ENCODE peak calls at places on chromosomes 7 and 10, in eight cellular contexts. C, D, J, T, B, E, Z and H are unnamed samples.
A peak's percentile ranks its signal among the peaks of the same experiment; 100 is the strongest.

GRCh38 chr7:155752756-155753445 is 59.4 kb downstream of the SHH start:
- DNase-seq in T (peak; percentile 36), Z (no peak), D (no peak), E (no peak), J (no peak), C (peak; percentile 32), B (no peak), H (no peak)

GRCh38 chr10:122112625-122113160 is 123.7 kb downstream of the TACC2 start:
- DNase-seq in J (peak; percentile 93), D (peak; percentile 93), Z (peak; percentile 72), T (peak; percentile 97), C (no peak), E (peak; percentile 96), B (peak; percentile 92), H (peak; percentile 73)

GRCh38 chr7:28893888-28894287 is 64.2 kb downstream of the TRIL start:
- DNase-seq in J (no peak), T (no peak), E (no peak), D (no peak), C (no peak), Z (no peak), B (no peak), H (no peak)

GRCh38 chr7:42597296-42597695 is 314.6 kb downstream of the C7orf25 start:
- DNase-seq in Z (no peak), T (no peak), D (no peak), E (no peak), B (no peak), J (no peak), C (no peak), H (no peak)

GRCh38 chr7:101681170-101682007 is 52.3 kb upstream of the MYL10 start:
- DNase-seq in J (peak; percentile 94), B (peak; percentile 85), Z (peak; percentile 26), E (peak; percentile 78), T (no peak), C (no peak), D (no peak), H (peak; percentile 51)

GRCh38 chr10:62632071-62632809 is 172.3 kb upstream of the ADO start:
- DNase-seq in Z (no peak), B (peak; percentile 12), E (peak; percentile 17), D (peak; percentile 75), T (no peak), J (no peak), C (peak; percentile 77), H (no peak)

GRCh38 chr7:20104696-20105095 is 112.5 kb downstream of the MACC1 start:
- DNase-seq in B (no peak), T (no peak), Z (no peak), J (no peak), E (no peak), D (no peak), C (no peak), H (no peak)

GRCh38 chr10:77712207-77712606 is 74.6 kb upstream of the KCNMA1 start:
- DNase-seq in Z (no peak), D (no peak), E (no peak), J (no peak), C (no peak), B (no peak), T (no peak), H (no peak)

GRCh38 chr7:151426486-151426905 is 13.4 kb downstream of the CRYGN start:
- DNase-seq in Z (peak; percentile 60), J (no peak), T (peak; percentile 92), B (peak; percentile 97), C (no peak), D (no peak), E (peak; percentile 83), H (peak; percentile 34)

GRCh38 chr7:2201686-2202360 is 30.9 kb downstream of the MAD1L1 start:
- DNase-seq in C (no peak), B (no peak), D (peak; percentile 51), E (no peak), T (no peak), Z (no peak), J (peak; percentile 16), H (no peak)

GRCh38 chr7:72265505-72265904 is 146.6 kb downstream of the CALN1 start:
- DNase-seq in D (no peak), J (no peak), C (no peak), B (no peak), T (no peak), Z (no peak), E (no peak), H (no peak)

GRCh38 chr7:72267291-72267800 is 144.8 kb downstream of the CALN1 start:
- DNase-seq in B (no peak), Z (no peak), D (no peak), T (no peak), C (no peak), E (no peak), J (no peak), H (no peak)

GRCh38 chr7:72272479-72272878 is 139.7 kb downstream of the CALN1 start:
- DNase-seq in J (no peak), B (no peak), E (no peak), T (no peak), C (no peak), Z (no peak), D (no peak), H (no peak)

GRCh38 chr7:72268090-72268489 is 144.0 kb downstream of the CALN1 start:
- DNase-seq in T (no peak), C (no peak), E (no peak), Z (no peak), J (no peak), B (no peak), D (no peak), H (no peak)

DNA sequence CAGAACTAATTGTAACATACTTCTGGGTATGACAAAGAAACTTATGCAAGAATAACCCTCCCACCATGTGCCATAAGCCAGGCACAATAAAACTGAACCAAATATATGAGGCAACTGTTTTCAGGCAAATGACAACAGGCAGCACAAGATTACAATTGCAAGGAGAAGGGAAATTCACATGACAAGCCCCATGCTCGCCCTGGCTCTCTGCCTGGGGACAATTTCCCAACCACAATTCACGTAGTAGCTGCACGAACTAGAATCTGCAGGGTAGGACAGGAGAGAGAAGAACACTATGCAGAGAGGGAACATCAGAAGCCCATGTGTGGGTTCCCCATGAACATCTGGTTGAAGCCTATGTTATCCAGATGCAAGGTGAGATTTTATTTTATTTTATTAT is 143.3 kb downstream of the CALN1 start:
- DNase-seq in T (no peak), C (no peak), Z (no peak), B (no peak), D (no peak), E (no peak), J (no peak), H (no peak)
- H3K27ac ChIP-seq in T (no peak overlapping the region), C (no peak overlapping the region), Z (no peak overlapping the region), B (no peak overlapping the region), D (no peak overlapping the region), E (no peak overlapping the region), J (no peak overlapping the region), H (no peak overlapping the region)

DNA sequence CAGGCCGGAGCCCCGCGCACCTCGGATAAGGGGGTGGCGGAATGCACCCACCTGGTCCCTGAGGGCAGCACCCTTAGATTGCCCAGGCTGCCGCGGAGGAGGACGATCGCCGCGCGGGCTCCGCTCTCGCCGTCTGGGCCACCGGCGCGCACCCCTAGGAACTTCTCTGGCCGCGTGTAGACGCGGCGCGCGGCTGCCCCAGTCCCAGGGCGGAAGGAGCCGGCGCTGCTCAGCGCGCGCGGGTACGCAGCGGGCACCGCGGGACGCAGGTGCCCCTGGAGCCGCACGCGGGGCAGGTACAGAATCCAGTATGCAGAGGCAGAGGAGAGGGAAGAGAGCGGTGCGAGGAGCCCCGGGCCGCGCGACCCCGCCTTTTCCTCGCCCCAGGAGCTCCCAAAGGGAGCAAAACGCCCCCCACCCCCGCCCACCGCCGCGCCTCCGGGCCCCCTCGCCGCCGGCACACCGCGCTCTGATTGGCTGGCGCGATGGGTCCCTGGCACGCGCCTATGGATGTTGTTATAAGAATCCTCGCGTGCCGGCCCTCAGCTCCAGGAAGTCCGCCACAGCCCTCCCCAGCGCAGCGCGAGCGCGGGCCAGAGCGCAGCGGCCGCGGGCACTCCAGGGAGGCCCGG is at the start of gene PTF1A:
- DNase-seq in C (no peak), Z (no peak), D (no peak), J (peak; percentile 49), E (no peak), B (no peak), T (no peak), H (no peak)
- H3K4me3 ChIP-seq in C (no peak within 1 kb of the TSS), Z (no peak within 1 kb of the TSS), D (no peak within 1 kb of the TSS), J (no peak within 1 kb of the TSS), E (no peak within 1 kb of the TSS), B (no peak within 1 kb of the TSS), T (peak within 1 kb of the TSS; percentile 10), H (no peak within 1 kb of the TSS)

DNA sequence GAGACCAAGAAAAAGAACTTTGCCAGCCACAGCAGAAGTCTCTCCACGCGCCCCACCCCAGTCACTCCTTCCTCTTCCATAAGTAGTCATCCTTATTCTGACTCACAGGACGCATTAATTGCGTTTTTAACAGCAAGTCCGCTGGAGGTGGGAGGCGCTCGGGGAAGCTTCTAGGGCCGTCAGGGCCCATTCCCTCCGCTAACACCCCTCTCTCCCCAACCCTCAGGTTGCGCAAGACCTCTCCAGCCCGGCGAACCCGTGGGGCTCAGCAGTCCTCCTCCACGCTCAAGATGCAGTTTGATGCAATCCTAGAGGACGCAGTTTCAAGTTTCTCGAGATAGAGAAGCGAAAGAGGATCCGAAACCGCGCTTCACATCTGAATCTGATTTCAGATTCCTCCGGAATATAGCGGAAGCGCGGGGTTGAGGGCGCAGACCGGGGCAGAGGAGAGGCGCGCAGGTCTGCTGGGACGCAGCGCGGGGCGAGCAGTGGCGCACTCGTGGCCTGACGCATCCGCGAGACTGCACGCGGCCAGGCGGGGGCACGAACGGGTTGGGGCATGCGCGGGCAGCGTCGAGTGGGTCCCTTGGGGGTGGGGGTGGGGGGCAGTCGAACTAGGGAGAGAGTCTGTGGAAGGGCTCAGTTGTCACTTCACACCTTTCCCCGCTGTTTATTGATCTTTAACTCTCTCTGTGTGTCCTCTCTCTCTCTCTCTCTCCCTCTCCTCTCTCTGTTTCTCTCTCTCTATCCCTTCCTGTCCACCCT is 37.8 kb upstream of the PSAP start:
- DNase-seq in C (peak; percentile 88), D (peak; percentile 94), E (peak; percentile 79), Z (peak; percentile 35), T (peak; percentile 96), J (peak; percentile 85), B (peak; percentile 79), H (peak; percentile 57)
- H3K27ac ChIP-seq in C (peak overlapping the region; percentile 72), D (peak overlapping the region; percentile 74), E (peak overlapping the region; percentile 94), Z (peak overlapping the region; percentile 52), T (peak overlapping the region; percentile 78), J (no peak overlapping the region), B (no peak overlapping the region), H (peak overlapping the region; percentile 42)

DNA sequence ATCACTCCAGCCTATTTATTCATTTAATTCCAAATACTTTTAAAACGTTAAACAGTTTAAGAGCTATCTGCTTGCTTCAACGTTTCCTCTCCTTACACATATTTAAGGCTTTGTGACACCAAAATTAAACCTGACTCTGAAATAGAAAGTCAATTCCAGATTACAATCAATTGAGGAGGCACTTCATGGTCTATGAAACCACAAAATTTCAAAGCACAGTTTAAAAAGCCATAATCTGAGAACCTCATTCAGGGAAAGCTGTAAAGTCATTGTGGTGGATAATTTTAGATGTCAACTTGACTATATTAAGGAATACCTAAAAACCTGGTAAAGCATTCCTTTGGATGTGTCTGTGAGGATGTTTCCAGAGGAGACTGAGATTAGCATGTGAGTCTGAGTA is 6.2 kb downstream of the SNX13 start:
- DNase-seq in C (no peak), Z (no peak), D (no peak), B (peak; percentile 22), T (no peak), E (no peak), J (no peak), H (no peak)
- H3K4me3 ChIP-seq in C (no peak overlapping the region), Z (no peak overlapping the region), D (no peak overlapping the region), B (no peak overlapping the region), T (no peak overlapping the region), E (no peak overlapping the region), J (no peak overlapping the region), H (no peak overlapping the region)